ENCODE peak calls at places on chromosomes 16 and 17, in four cellular contexts. I is RWPE1, J is A673, M is kidney. O is an unnamed sample.

GRCh38 chr16:3460585-3460984 is 17.1 kb downstream of the NAA60 start:
- DNase-seq in I (no peak), J (no peak), M (peak; percentile 25), O (no peak)

GRCh38 chr16:85173077-85173980 is 61.1 kb upstream of the CIBAR2 start:
- DNase-seq in I (peak; percentile 94), J (peak; percentile 31), M (peak; percentile 63), O (no peak)

GRCh38 chr17:29019475-29020181 is 13.8 kb upstream of the SEZ6 start:
- DNase-seq in I (no peak), J (no peak), M (no peak), O (no peak)

GRCh38 chr17:44501866-44502265 is 1.3 kb downstream of the GPATCH8 start:
- DNase-seq in I (no peak), J (no peak), M (no peak), O (no peak)

GRCh38 chr16:54318941-54319340 is 32.4 kb upstream of the IRX3 start:
- DNase-seq in I (peak; percentile 10), J (no peak), M (no peak), O (no peak)

GRCh38 chr17:4903051-4903818 is at the start of gene CHRNE:
- DNase-seq in I (peak; percentile 50), J (peak; percentile 84), M (peak; percentile 83), O (peak; percentile 75)

GRCh38 chr17:73969956-73970355 is 233.5 kb upstream of the RPL38 start:
- DNase-seq in I (peak; percentile 30), J (peak; percentile 22), M (peak; percentile 32), O (no peak)

GRCh38 chr17:70552230-70552981 is 383.1 kb downstream of the KCNJ2 start:
- DNase-seq in I (peak; percentile 18), J (peak; percentile 58), M (no peak), O (no peak)

GRCh38 chr17:61335105-61335844 is 64.4 kb upstream of the TBX2 start:
- DNase-seq in I (no peak), J (no peak), M (no peak), O (no peak)

GRCh38 chr17:46726106-46726670 is 92.3 kb downstream of the WNT3 start:
- DNase-seq in I (no peak), J (no peak), M (no peak), O (no peak)

DNA sequence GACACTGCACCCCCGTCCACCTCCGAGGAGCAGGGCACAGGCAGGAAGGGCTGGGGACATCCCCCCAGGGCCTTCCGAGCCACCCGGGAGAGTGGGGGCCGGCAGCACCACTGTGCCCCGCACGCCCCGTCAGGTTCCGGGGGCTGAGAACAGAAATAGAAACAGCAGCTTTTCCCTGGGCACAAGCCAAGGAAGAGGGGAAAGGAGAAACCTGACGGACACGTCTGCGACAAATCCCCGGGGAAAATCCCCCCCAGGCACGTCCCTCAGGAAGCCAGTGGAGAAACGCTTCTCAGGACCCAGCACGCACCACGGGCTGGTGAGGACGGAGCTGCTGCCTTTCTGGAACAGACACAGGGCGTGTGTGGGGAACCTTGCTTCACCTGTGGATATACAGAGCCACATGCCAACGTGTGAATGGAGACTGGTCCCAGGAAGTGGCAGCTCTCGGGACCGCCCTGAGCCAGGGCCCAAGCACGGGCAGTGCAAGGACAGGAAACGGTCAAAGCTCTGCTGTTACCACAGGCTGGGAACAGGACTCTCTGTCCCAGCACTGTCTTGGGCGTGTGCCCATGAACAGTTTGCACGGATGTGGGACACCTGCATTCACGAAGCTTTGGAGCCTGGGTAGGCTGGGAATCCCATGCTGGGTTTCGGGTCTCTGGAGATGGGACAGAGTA is 1.2 kb upstream of the TMEM204 start:
- DNase-seq in I (no peak), J (no peak), M (peak; percentile 90), O (no peak)
- H3K27ac ChIP-seq in I (peak overlapping the region; percentile 75), J (no peak overlapping the region), M (peak overlapping the region; percentile 78), O (no peak overlapping the region)

GRCh38 chr16:57579361-57579665 is 36.9 kb downstream of the ADGRG5 start:
- DNase-seq in I (no peak), J (no peak), M (no peak), O (no peak)

GRCh38 chr16:57576429-57576870 is 34.0 kb downstream of the ADGRG5 start:
- DNase-seq in I (peak; percentile 66), J (peak; percentile 75), M (peak; percentile 86), O (peak; percentile 79)

GRCh38 chr16:57577214-57577613 is 34.8 kb downstream of the ADGRG5 start:
- DNase-seq in I (no peak), J (no peak), M (no peak), O (no peak)

GRCh38 chr16:57578521-57579360 is 36.3 kb downstream of the ADGRG5 start:
- DNase-seq in I (no peak), J (no peak), M (no peak), O (no peak)

GRCh38 chr16:57577691-57578224 is 35.3 kb downstream of the ADGRG5 start:
- DNase-seq in I (no peak), J (no peak), M (peak; percentile 72), O (no peak)
- H3K27ac ChIP-seq in I (no peak overlapping the region), J (no peak overlapping the region), M (no peak overlapping the region), O (no peak overlapping the region)

GRCh38 chr17:18156976-18157280 is 26.7 kb upstream of the ALKBH5 start:
- DNase-seq in I (no peak), J (no peak), M (no peak), O (no peak)
- H3K27ac ChIP-seq in I (peak overlapping the region; percentile 67), J (no peak overlapping the region), M (no peak overlapping the region), O (no peak overlapping the region)

GRCh38 chr17:82734987-82735866 is at the start of gene FN3K:
- DNase-seq in I (peak; percentile 54), J (peak; percentile 63), M (peak; percentile 86), O (no peak)
- H3K27ac ChIP-seq in I (peak within 1 kb of the TSS; percentile 63), J (peak within 1 kb of the TSS; percentile 54), M (peak within 1 kb of the TSS; percentile 92), O (no peak within 1 kb of the TSS)

GRCh38 chr17:8382052-8382879 is 727 bp downstream of the RPL26 start:
- DNase-seq in I (no peak), J (no peak), M (no peak), O (no peak)

GRCh38 chr17:8386841-8387240 is 3.8 kb upstream of the RPL26 start:
- DNase-seq in I (no peak), J (no peak), M (no peak), O (no peak)

GRCh38 chr17:8382880-8383142 is 182 bp downstream of the RPL26 start:
- DNase-seq in I (no peak), J (no peak), M (no peak), O (no peak)

GRCh38 chr17:8383143-8383974 is at the start of gene RPL26:
- DNase-seq in I (peak; percentile 95), J (peak; percentile 100), M (peak; percentile 98), O (peak; percentile 97)

DNA sequence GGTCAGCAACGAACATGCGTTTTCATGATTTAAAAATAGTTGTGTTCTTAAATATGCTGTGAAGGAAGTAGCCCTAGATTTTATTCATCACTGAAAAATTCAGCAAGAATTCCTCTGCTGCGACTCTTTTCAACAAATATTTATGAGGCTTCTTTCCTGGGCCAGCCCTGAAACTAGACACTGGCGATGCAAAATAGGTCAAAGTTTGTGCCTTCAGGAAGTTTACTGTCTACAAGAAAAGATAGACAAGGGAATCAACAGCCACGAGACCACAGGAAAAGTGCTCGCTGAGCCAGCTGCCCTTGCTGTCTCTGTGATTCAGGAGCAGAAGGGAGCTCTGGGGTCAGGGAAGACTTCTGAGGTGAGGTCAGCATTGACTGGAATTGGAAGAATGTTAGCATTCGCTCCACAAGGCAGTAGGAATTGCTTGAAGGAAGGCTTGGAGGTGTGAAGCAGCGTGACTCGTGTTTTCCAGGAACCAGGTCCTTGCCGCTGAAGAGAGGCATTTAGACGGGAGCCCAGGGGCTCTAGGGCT is 1.9 kb upstream of the RPL26 start:
- DNase-seq in I (peak; percentile 44), J (no peak), M (no peak), O (no peak)
- H3K27ac ChIP-seq in I (peak overlapping the region; percentile 88), J (no peak overlapping the region), M (no peak overlapping the region), O (no peak overlapping the region)

DNA sequence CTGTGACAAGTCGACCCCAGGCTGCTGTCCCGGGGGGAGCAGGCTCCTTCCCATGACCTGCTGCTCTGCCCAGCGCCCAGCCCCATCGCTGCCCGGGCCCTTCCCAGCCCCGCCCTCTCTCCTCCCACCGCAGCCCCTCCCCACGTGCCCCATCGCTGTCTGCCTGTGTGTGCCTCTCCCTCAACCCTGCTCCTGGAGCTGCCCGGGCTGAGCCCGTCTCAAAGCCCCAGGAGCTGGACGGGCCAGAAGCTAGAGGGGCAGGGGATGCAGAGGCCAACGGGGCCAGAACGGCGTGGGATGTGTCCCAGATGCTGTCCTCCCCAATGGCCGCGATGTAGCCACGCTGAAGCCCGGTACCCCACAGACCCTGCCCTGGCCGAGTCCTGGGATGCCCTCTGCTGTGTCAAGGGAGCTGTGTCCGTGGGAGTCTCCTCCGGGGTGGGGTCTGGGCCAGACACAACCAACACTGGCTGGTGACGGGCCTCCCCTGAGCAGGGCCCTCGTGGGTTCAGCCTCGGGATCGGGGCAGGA is 118.2 kb upstream of the ZNF750 start:
- DNase-seq in I (no peak), J (no peak), M (peak; percentile 71), O (no peak)
- H3K27ac ChIP-seq in I (no peak overlapping the region), J (no peak overlapping the region), M (no peak overlapping the region), O (no peak overlapping the region)

DNA sequence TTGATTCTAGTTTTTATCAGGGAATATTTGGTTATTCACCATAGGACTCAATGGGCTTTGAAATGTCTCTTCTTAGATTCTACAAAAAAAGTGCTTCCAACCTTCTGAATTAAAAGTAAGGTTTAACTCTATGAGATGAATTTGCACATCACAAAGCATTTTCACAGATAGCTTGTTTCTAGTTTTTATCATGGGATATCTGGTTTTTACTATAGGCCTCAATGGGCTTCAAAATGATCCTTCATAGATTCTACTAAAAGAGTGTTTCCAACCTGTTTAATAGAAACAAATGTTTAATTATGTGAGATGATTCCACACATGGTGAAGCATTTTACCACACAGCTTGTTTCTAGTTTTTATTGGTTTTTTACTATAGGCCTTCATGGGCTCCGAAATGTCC is 560.7 kb downstream of the KCNJ18 start:
- DNase-seq in I (no peak), J (no peak), M (no peak), O (no peak)
- H3K27ac ChIP-seq in I (no peak overlapping the region), J (no peak overlapping the region), M (no peak overlapping the region), O (no peak overlapping the region)

O was measured in CD4-positive, alpha-beta memory T cell.